ENCODE peak calls at places on chromosomes 4 and X, in five cellular contexts. M, G, T, F and I are unnamed samples.

GRCh38 chrX:43882294-43882681 is at the start of gene MAOB:
- DNase-seq in T (no peak), M (no peak), G (peak; percentile 42), F (no peak), I (no peak)

GRCh38 chrX:17032351-17032750 is 85.9 kb downstream of the REPS2 start:
- DNase-seq in G (no peak), T (peak; percentile 92), F (peak; percentile 78), M (no peak), I (no peak)

GRCh38 chr4:151649461-151649860 is 111.3 kb downstream of the GATB start:
- DNase-seq in G (no peak), M (no peak), T (no peak), F (no peak), I (no peak)

GRCh38 chr4:82642321-82642720 is 80.5 kb upstream of the TMEM150C start:
- DNase-seq in M (no peak), G (no peak), T (no peak), F (no peak), I (no peak)

GRCh38 chr4:40395908-40396806 is 61.0 kb downstream of the CHRNA9 start:
- DNase-seq in G (peak; percentile 36), T (peak; percentile 60), F (peak; percentile 61), M (no peak), I (no peak)

GRCh38 chrX:87299563-87300160 is 217.9 kb upstream of the KLHL4 start:
- DNase-seq in G (no peak), F (peak; percentile 30), T (peak; percentile 24), M (no peak), I (peak; percentile 12)

GRCh38 chr4:134132086-134132783 is 69.4 kb downstream of the PABPC4L start:
- DNase-seq in F (no peak), T (no peak), G (no peak), M (no peak), I (no peak)

GRCh38 chr4:92262371-92262770 is 41.4 kb upstream of the GRID2 start:
- DNase-seq in T (no peak), F (no peak), M (no peak), G (no peak), I (no peak)

GRCh38 chr4:73914071-73914470 is 44.9 kb downstream of the CXCL1 start:
- DNase-seq in F (no peak), T (no peak), M (no peak), G (no peak), I (no peak)

GRCh38 chr4:152462047-152462446 is 73.8 kb downstream of the FBXW7 start:
- DNase-seq in M (no peak), F (no peak), T (no peak), G (no peak), I (peak; percentile 44)

GRCh38 chrX:11585174-11585573 is 80.5 kb downstream of the ARHGAP6 start:
- DNase-seq in F (no peak), T (no peak), G (no peak), M (no peak), I (peak; percentile 62)

GRCh38 chr4:81723927-81724587 is 252.3 kb upstream of the RASGEF1B start:
- DNase-seq in M (no peak), G (peak; percentile 33), F (peak; percentile 17), T (peak; percentile 12), I (peak; percentile 7)

GRCh38 chrX:7462110-7462509 is 314.2 kb upstream of the PUDP start:
- DNase-seq in M (no peak), G (no peak), F (no peak), T (no peak), I (no peak)

GRCh38 chr4:148831945-148832344 is 389.7 kb upstream of the NR3C2 start:
- DNase-seq in M (no peak), G (no peak), F (peak; percentile 91), T (peak; percentile 91), I (no peak)

GRCh38 chr4:3516061-3516835 is 16.0 kb downstream of the LRPAP1 start:
- DNase-seq in T (no peak), F (no peak), M (no peak), G (no peak), I (no peak)

GRCh38 chr4:87044511-87045369 is 109.9 kb downstream of the AFF1 start:
- DNase-seq in M (no peak), G (peak; percentile 61), T (no peak), F (peak; percentile 41), I (no peak)

GRCh38 chr4:113452868-113453620 is 308.5 kb downstream of the CAMK2D start:
- DNase-seq in M (no peak), T (peak; percentile 56), G (peak; percentile 55), F (peak; percentile 95), I (peak; percentile 5)

GRCh38 chr4:163111588-163111987 is 55.1 kb downstream of the NAF1 start:
- DNase-seq in F (peak; percentile 42), T (peak; percentile 11), M (no peak), G (no peak), I (no peak)

GRCh38 chr4:154595807-154596206 is 5.3 kb upstream of the FGA start:
- DNase-seq in T (peak; percentile 28), M (no peak), F (peak; percentile 18), G (no peak), I (no peak)

GRCh38 chrX:133085785-133086184 is 11.1 kb downstream of the USP26 start:
- DNase-seq in G (no peak), T (no peak), F (no peak), M (no peak), I (no peak)

GRCh38 chr4:110091426-110091825 is 107.0 kb downstream of the ELOVL6 start:
- DNase-seq in F (peak; percentile 60), G (no peak), T (peak; percentile 79), M (no peak), I (no peak)

GRCh38 chr4:15855804-15856475 is 77.8 kb downstream of the CD38 start:
- DNase-seq in M (no peak), F (no peak), G (peak; percentile 71), T (no peak), I (no peak)

GRCh38 chrX:15129412-15129811 is 140.5 kb downstream of the ASB9 start:
- DNase-seq in G (no peak), M (no peak), F (no peak), T (no peak), I (no peak)

GRCh38 chr4:118745357-118745756 is 60.2 kb downstream of the METTL14 start:
- DNase-seq in F (peak; percentile 73), T (no peak), M (no peak), G (no peak), I (no peak)

GRCh38 chrX:19462879-19463278 is 52.4 kb downstream of the MAP3K15 start:
- DNase-seq in M (no peak), T (no peak), F (no peak), G (no peak), I (no peak)

GRCh38 chrX:124592745-124593144 is 246.4 kb downstream of the SH2D1A start:
- DNase-seq in M (no peak), G (no peak), T (no peak), F (no peak), I (no peak)

GRCh38 chrX:15245896-15246295 is 24.0 kb downstream of the ASB9 start:
- DNase-seq in M (no peak), G (no peak), F (peak; percentile 27), T (no peak), I (no peak)

GRCh38 chr4:54226399-54227260 is 2.5 kb upstream of the PDGFRA start:
- DNase-seq in G (peak; percentile 52), F (peak; percentile 89), M (no peak), T (peak; percentile 89), I (no peak)

GRCh38 chr4:170589597-170590191 is 499.9 kb upstream of the AADAT start:
- DNase-seq in G (no peak), M (peak; percentile 1), F (peak; percentile 22), T (no peak), I (peak; percentile 75)

GRCh38 chrX:5702890-5703289 is 525.8 kb downstream of the NLGN4X start:
- DNase-seq in F (no peak), T (no peak), M (no peak), G (no peak), I (no peak)

GRCh38 chr4:52102587-52102986 is 51.5 kb downstream of the SPATA18 start:
- DNase-seq in G (no peak), F (peak; percentile 19), M (no peak), T (no peak), I (no peak)

GRCh38 chrX:19332983-19333382 is 10.7 kb upstream of the PDHA1 start:
- DNase-seq in G (peak; percentile 26), T (peak; percentile 43), M (no peak), F (peak; percentile 31), I (no peak)

GRCh38 chrX:123188081-123188480 is 4.0 kb downstream of the GRIA3 start:
- DNase-seq in G (no peak), M (no peak), T (no peak), F (no peak), I (no peak)

GRCh38 chr4:185238261-185238681 is 28.9 kb downstream of the SNX25 start:
- DNase-seq in F (peak; percentile 47), T (peak; percentile 59), M (no peak), G (no peak), I (no peak)

GRCh38 chr4:57122959-57123358 is 12.8 kb upstream of the IGFBP7 start:
- DNase-seq in T (no peak), F (no peak), G (no peak), M (no peak), I (no peak)

GRCh38 chr4:20249333-20249732 is 2.4 kb upstream of the SLIT2 start:
- DNase-seq in G (no peak), F (peak; percentile 81), M (no peak), T (peak; percentile 78), I (no peak)

GRCh38 chr4:169849456-169849855 is 91.7 kb upstream of the HPF1 start:
- DNase-seq in F (no peak), T (no peak), M (no peak), G (no peak), I (no peak)

GRCh38 chr4:157220026-157220881 is at the start of gene GRIA2:
- DNase-seq in F (peak; percentile 66), M (no peak), G (peak; percentile 32), T (peak; percentile 52), I (no peak)
- H3K4me3 ChIP-seq in F (peak within 1 kb of the TSS; percentile 13), M (no peak within 1 kb of the TSS), G (no peak within 1 kb of the TSS), T (no peak within 1 kb of the TSS), I (no peak within 1 kb of the TSS)

GRCh38 chrX:71224969-71225368 is 1.9 kb downstream of the GJB1 start:
- DNase-seq in M (no peak), F (no peak), T (no peak), G (no peak), I (no peak)
- TF ChIP-seq CTCF in M (no peak), F (no peak), T (no peak), G (no peak), I (no peak)

GRCh38 chr4:75325316-75325715 is 188.9 kb downstream of the RCHY1 start:
- DNase-seq in T (no peak), M (no peak), F (no peak), G (no peak), I (no peak)

GRCh38 chr4:75327804-75328512 is 186.2 kb downstream of the RCHY1 start:
- DNase-seq in M (no peak), T (peak; percentile 27), F (peak; percentile 3), G (no peak), I (no peak)
- H3K4me3 ChIP-seq in M (no peak overlapping the region), T (no peak overlapping the region), F (no peak overlapping the region), G (no peak overlapping the region), I (no peak overlapping the region)

GRCh38 chr4:24917076-24917856 is 4.4 kb upstream of the CCDC149 start:
- DNase-seq in G (no peak), F (no peak), M (no peak), T (no peak), I (no peak)

GRCh38 chr4:24913099-24913445 is 230 bp upstream of the CCDC149 start:
- DNase-seq in F (peak; percentile 23), G (no peak), T (peak; percentile 23), M (no peak), I (no peak)

GRCh38 chr4:24912252-24913098 is at the start of gene CCDC149:
- DNase-seq in M (no peak), F (peak; percentile 56), G (peak; percentile 70), T (peak; percentile 60), I (no peak)

GRCh38 chr4:24914460-24914859 is 1.6 kb upstream of the CCDC149 start:
- DNase-seq in G (no peak), M (no peak), F (no peak), T (no peak), I (no peak)

GRCh38 chr4:24915121-24915922 is 2.5 kb upstream of the CCDC149 start:
- DNase-seq in G (no peak), T (peak; percentile 12), M (no peak), F (peak; percentile 12), I (no peak)
- TF ChIP-seq CTCF in G (peak; percentile 26), T (peak; percentile 16), M (no peak), F (peak; percentile 13), I (no peak)